ENCODE peak calls at places on chromosomes 13 and 19, in six cellular contexts. G is myocyte, T is SK-MEL-5, P is right atrium auricular region, A is left kidney, Y is head of caudate nucleus. U is an unnamed sample.

GRCh38 chr13:60435762-60436374 is 38.8 kb downstream of the TDRD3 start:
- DNase-seq in G (no peak), T (no peak), P (no peak), A (no peak), Y (no peak), U (no peak)

GRCh38 chr19:30441011-30441410 is 68.8 kb downstream of the ZNF536 start:
- DNase-seq in G (no peak), T (no peak), P (no peak), A (no peak), Y (no peak), U (no peak)

GRCh38 chr13:112967666-112968379 is 1.2 kb upstream of the MCF2L start:
- DNase-seq in G (no peak), T (no peak), P (no peak), A (peak; percentile 50), Y (no peak), U (no peak)

GRCh38 chr19:46488551-46488950 is 7.1 kb downstream of the PNMA8B start:
- DNase-seq in G (no peak), T (no peak), P (no peak), A (no peak), Y (no peak), U (no peak)

GRCh38 chr13:49540552-49540951 is 44.8 kb downstream of the PHF11 start:
- DNase-seq in G (no peak), T (peak; percentile 67), P (no peak), A (peak; percentile 32), Y (no peak), U (no peak)

GRCh38 chr13:30021611-30022010 is 171.2 kb upstream of the UBL3 start:
- DNase-seq in G (no peak), T (no peak), P (no peak), A (no peak), Y (no peak), U (no peak)

GRCh38 chr19:2261438-2262172 is 5.4 kb upstream of the JSRP1 start:
- DNase-seq in G (no peak), T (peak; percentile 57), P (no peak), A (peak; percentile 43), Y (no peak), U (no peak)

GRCh38 chr19:33293255-33294057 is 8.9 kb downstream of the CEBPA start:
- DNase-seq in G (peak; percentile 54), T (no peak), P (no peak), A (peak; percentile 95), Y (peak; percentile 49), U (peak; percentile 47)